ENCODE peak calls at places on chromosome 6, in eight cellular contexts. One of them, this sample, is unnamed.
A peak's percentile ranks its signal among the peaks of the same experiment; 100 is the strongest.

GRCh38 chr6:41591859-41592502 is 45.8 kb downstream of the FOXP4 start:
- DNase-seq in suprapubic skin: peak; percentile 82
- DNase-seq in posterior cingulate gyrus: peak; percentile 84
- DNase-seq in MM.1S: peak; percentile 30
- DNase-seq in D341Med: peak; percentile 87
- DNase-seq in naive thymus-derived CD8-positive, alpha-beta T cell: peak; percentile 80
- DNase-seq in activated naive CD8-positive, alpha-beta T cell treated with anti-CD3 and anti-CD28 coated beads for 36 hours: peak; percentile 67
- DNase-seq in BJ: no peak
- DNase-seq in this sample: no peak

GRCh38 chr6:159312204-159312603 is 143.0 kb downstream of the FNDC1 start:
- DNase-seq in BJ: no peak
- DNase-seq in naive thymus-derived CD8-positive, alpha-beta T cell: no peak
- DNase-seq in suprapubic skin: no peak
- DNase-seq in D341Med: no peak
- DNase-seq in posterior cingulate gyrus: no peak
- DNase-seq in MM.1S: no peak
- DNase-seq in activated naive CD8-positive, alpha-beta T cell treated with anti-CD3 and anti-CD28 coated beads for 36 hours: no peak
- DNase-seq in this sample: no peak

GRCh38 chr6:35181933-35182612 is 31.7 kb upstream of the SCUBE3 start:
- DNase-seq in MM.1S: no peak
- DNase-seq in naive thymus-derived CD8-positive, alpha-beta T cell: no peak
- DNase-seq in D341Med: peak; percentile 50
- DNase-seq in suprapubic skin: no peak
- DNase-seq in BJ: peak; percentile 21
- DNase-seq in activated naive CD8-positive, alpha-beta T cell treated with anti-CD3 and anti-CD28 coated beads for 36 hours: peak; percentile 29
- DNase-seq in posterior cingulate gyrus: no peak
- DNase-seq in this sample: no peak

GRCh38 chr6:12149944-12150510 is 137.9 kb downstream of the HIVEP1 start:
- DNase-seq in activated naive CD8-positive, alpha-beta T cell treated with anti-CD3 and anti-CD28 coated beads for 36 hours: no peak
- DNase-seq in D341Med: no peak
- DNase-seq in posterior cingulate gyrus: no peak
- DNase-seq in naive thymus-derived CD8-positive, alpha-beta T cell: no peak
- DNase-seq in suprapubic skin: no peak
- DNase-seq in BJ: no peak
- DNase-seq in MM.1S: no peak
- DNase-seq in this sample: no peak

GRCh38 chr6:12570461-12571030 is 146.0 kb upstream of the PHACTR1 start:
- DNase-seq in BJ: no peak
- DNase-seq in naive thymus-derived CD8-positive, alpha-beta T cell: no peak
- DNase-seq in suprapubic skin: no peak
- DNase-seq in MM.1S: no peak
- DNase-seq in activated naive CD8-positive, alpha-beta T cell treated with anti-CD3 and anti-CD28 coated beads for 36 hours: no peak
- DNase-seq in posterior cingulate gyrus: no peak
- DNase-seq in D341Med: no peak
- DNase-seq in this sample: peak; percentile 1

GRCh38 chr6:112482373-112482772 is 135.2 kb downstream of the RFPL4B start:
- DNase-seq in posterior cingulate gyrus: no peak
- DNase-seq in D341Med: no peak
- DNase-seq in activated naive CD8-positive, alpha-beta T cell treated with anti-CD3 and anti-CD28 coated beads for 36 hours: no peak
- DNase-seq in naive thymus-derived CD8-positive, alpha-beta T cell: no peak
- DNase-seq in MM.1S: no peak
- DNase-seq in BJ: no peak
- DNase-seq in suprapubic skin: no peak
- DNase-seq in this sample: no peak

GRCh38 chr6:43738267-43738676 is 31.7 kb upstream of the VEGFA start:
- DNase-seq in activated naive CD8-positive, alpha-beta T cell treated with anti-CD3 and anti-CD28 coated beads for 36 hours: no peak
- DNase-seq in posterior cingulate gyrus: no peak
- DNase-seq in D341Med: no peak
- DNase-seq in BJ: no peak
- DNase-seq in naive thymus-derived CD8-positive, alpha-beta T cell: no peak
- DNase-seq in MM.1S: no peak
- DNase-seq in suprapubic skin: peak; percentile 31
- DNase-seq in this sample: no peak

GRCh38 chr6:126716826-126717514 is 377.1 kb downstream of the CENPW start:
- DNase-seq in posterior cingulate gyrus: no peak
- DNase-seq in MM.1S: no peak
- DNase-seq in suprapubic skin: no peak
- DNase-seq in activated naive CD8-positive, alpha-beta T cell treated with anti-CD3 and anti-CD28 coated beads for 36 hours: no peak
- DNase-seq in naive thymus-derived CD8-positive, alpha-beta T cell: no peak
- DNase-seq in D341Med: peak; percentile 15
- DNase-seq in BJ: no peak
- DNase-seq in this sample: no peak

GRCh38 chr6:135067891-135068290 is 13.3 kb upstream of the HBS1L start:
- DNase-seq in posterior cingulate gyrus: no peak
- DNase-seq in D341Med: no peak
- DNase-seq in MM.1S: no peak
- DNase-seq in activated naive CD8-positive, alpha-beta T cell treated with anti-CD3 and anti-CD28 coated beads for 36 hours: no peak
- DNase-seq in naive thymus-derived CD8-positive, alpha-beta T cell: no peak
- DNase-seq in suprapubic skin: no peak
- DNase-seq in BJ: no peak
- DNase-seq in this sample: no peak

GRCh38 chr6:32171234-32171633 is 4.7 kb downstream of the AGPAT1 start:
- DNase-seq in activated naive CD8-positive, alpha-beta T cell treated with anti-CD3 and anti-CD28 coated beads for 36 hours: no peak
- DNase-seq in suprapubic skin: no peak
- DNase-seq in MM.1S: no peak
- DNase-seq in BJ: no peak
- DNase-seq in D341Med: no peak
- DNase-seq in naive thymus-derived CD8-positive, alpha-beta T cell: no peak
- DNase-seq in posterior cingulate gyrus: no peak
- DNase-seq in this sample: no peak

GRCh38 chr6:126477678-126478077 is 137.8 kb downstream of the CENPW start:
- DNase-seq in naive thymus-derived CD8-positive, alpha-beta T cell: no peak
- DNase-seq in MM.1S: no peak
- DNase-seq in BJ: no peak
- DNase-seq in activated naive CD8-positive, alpha-beta T cell treated with anti-CD3 and anti-CD28 coated beads for 36 hours: no peak
- DNase-seq in posterior cingulate gyrus: no peak
- DNase-seq in suprapubic skin: no peak
- DNase-seq in D341Med: no peak
- DNase-seq in this sample: no peak

GRCh38 chr6:7257521-7258230 is 55.3 kb downstream of the SSR1 start:
- DNase-seq in activated naive CD8-positive, alpha-beta T cell treated with anti-CD3 and anti-CD28 coated beads for 36 hours: no peak
- DNase-seq in suprapubic skin: no peak
- DNase-seq in D341Med: no peak
- DNase-seq in MM.1S: no peak
- DNase-seq in posterior cingulate gyrus: no peak
- DNase-seq in BJ: no peak
- DNase-seq in naive thymus-derived CD8-positive, alpha-beta T cell: no peak
- DNase-seq in this sample: no peak

GRCh38 chr6:26216886-26217713 is 129.9 kb downstream of the HFE start:
- DNase-seq in naive thymus-derived CD8-positive, alpha-beta T cell: peak; percentile 75
- DNase-seq in BJ: peak; percentile 48
- DNase-seq in posterior cingulate gyrus: peak; percentile 70
- DNase-seq in MM.1S: peak; percentile 90
- DNase-seq in D341Med: peak; percentile 70
- DNase-seq in activated naive CD8-positive, alpha-beta T cell treated with anti-CD3 and anti-CD28 coated beads for 36 hours: peak; percentile 85
- DNase-seq in suprapubic skin: peak; percentile 92
- DNase-seq in this sample: peak; percentile 58

GRCh38 chr6:63806573-63806913 is 170.9 kb downstream of the PHF3 start:
- DNase-seq in naive thymus-derived CD8-positive, alpha-beta T cell: no peak
- DNase-seq in suprapubic skin: no peak
- DNase-seq in BJ: no peak
- DNase-seq in posterior cingulate gyrus: no peak
- DNase-seq in D341Med: no peak
- DNase-seq in activated naive CD8-positive, alpha-beta T cell treated with anti-CD3 and anti-CD28 coated beads for 36 hours: no peak
- DNase-seq in MM.1S: no peak
- DNase-seq in this sample: no peak

GRCh38 chr6:125099211-125100017 is 54.2 kb upstream of the TPD52L1 start:
- DNase-seq in activated naive CD8-positive, alpha-beta T cell treated with anti-CD3 and anti-CD28 coated beads for 36 hours: peak; percentile 39
- DNase-seq in MM.1S: peak; percentile 19
- DNase-seq in posterior cingulate gyrus: peak; percentile 69
- DNase-seq in BJ: no peak
- DNase-seq in D341Med: peak; percentile 89
- DNase-seq in suprapubic skin: no peak
- DNase-seq in naive thymus-derived CD8-positive, alpha-beta T cell: peak; percentile 23
- DNase-seq in this sample: peak; percentile 73

GRCh38 chr6:139364302-139364981 is 10.0 kb downstream of the CITED2 start:
- DNase-seq in BJ: no peak
- DNase-seq in posterior cingulate gyrus: no peak
- DNase-seq in naive thymus-derived CD8-positive, alpha-beta T cell: no peak
- DNase-seq in MM.1S: peak; percentile 63
- DNase-seq in activated naive CD8-positive, alpha-beta T cell treated with anti-CD3 and anti-CD28 coated beads for 36 hours: no peak
- DNase-seq in suprapubic skin: no peak
- DNase-seq in D341Med: peak; percentile 40
- DNase-seq in this sample: no peak

GRCh38 chr6:15350386-15351083 is 104.7 kb downstream of the JARID2 start:
- DNase-seq in BJ: no peak
- DNase-seq in D341Med: no peak
- DNase-seq in activated naive CD8-positive, alpha-beta T cell treated with anti-CD3 and anti-CD28 coated beads for 36 hours: no peak
- DNase-seq in naive thymus-derived CD8-positive, alpha-beta T cell: no peak
- DNase-seq in posterior cingulate gyrus: no peak
- DNase-seq in suprapubic skin: no peak
- DNase-seq in MM.1S: no peak
- DNase-seq in this sample: no peak

GRCh38 chr6:133959667-133960368 is 6.8 kb downstream of the TBPL1 start:
- DNase-seq in naive thymus-derived CD8-positive, alpha-beta T cell: no peak
- DNase-seq in MM.1S: no peak
- DNase-seq in BJ: no peak
- DNase-seq in posterior cingulate gyrus: no peak
- DNase-seq in activated naive CD8-positive, alpha-beta T cell treated with anti-CD3 and anti-CD28 coated beads for 36 hours: no peak
- DNase-seq in suprapubic skin: no peak
- DNase-seq in D341Med: no peak
- DNase-seq in this sample: no peak

GRCh38 chr6:64411226-64411625 is 775.6 kb downstream of the PHF3 start:
- DNase-seq in BJ: no peak
- DNase-seq in D341Med: no peak
- DNase-seq in posterior cingulate gyrus: no peak
- DNase-seq in naive thymus-derived CD8-positive, alpha-beta T cell: no peak
- DNase-seq in activated naive CD8-positive, alpha-beta T cell treated with anti-CD3 and anti-CD28 coated beads for 36 hours: no peak
- DNase-seq in MM.1S: no peak
- DNase-seq in suprapubic skin: no peak
- DNase-seq in this sample: no peak

GRCh38 chr6:133291671-133292070 is 50.5 kb downstream of the EYA4 start:
- DNase-seq in MM.1S: no peak
- DNase-seq in naive thymus-derived CD8-positive, alpha-beta T cell: no peak
- DNase-seq in BJ: no peak
- DNase-seq in activated naive CD8-positive, alpha-beta T cell treated with anti-CD3 and anti-CD28 coated beads for 36 hours: no peak
- DNase-seq in D341Med: no peak
- DNase-seq in posterior cingulate gyrus: no peak
- DNase-seq in suprapubic skin: no peak
- DNase-seq in this sample: no peak